ENCODE peak calls at places on chromosome 5, in eight cellular contexts. T is GM04504; C is neural crest cell; H is MV-4-11; E is epithelial cell of esophagus; B is activated naive CD8-positive, alpha-beta T cell treated with anti-CD3 and anti-CD28 coated beads, Interleukin-2, amount 50 U/mL, for 16 hours; N is GDM1; D is A549. X is an unnamed sample.

GRCh38 chr5:94375801-94376200 is 242.6 kb downstream of the KIAA0825 start:
- DNase-seq in T (no peak), C (no peak), H (no peak), E (peak), B (no peak), N (no peak), D (no peak), X (no peak)

GRCh38 chr5:76393035-76393680 is 9.9 kb upstream of the IQGAP2 start:
- DNase-seq in T (no peak), C (no peak), H (no peak), E (no peak), B (no peak), N (no peak), D (no peak), X (peak)

GRCh38 chr5:19258686-19259085 is 729.3 kb downstream of the CDH18 start:
- DNase-seq in T (no peak), C (no peak), H (no peak), E (no peak), B (no peak), N (no peak), D (no peak), X (no peak)

GRCh38 chr5:56481147-56481997 is 248.2 kb upstream of the ANKRD55 start:
- DNase-seq in T (no peak), C (peak), H (no peak), E (no peak), B (no peak), N (no peak), D (peak), X (no peak)

GRCh38 chr5:178442361-178443256 is 147.6 kb downstream of the COL23A1 start:
- DNase-seq in T (no peak), C (no peak), H (no peak), E (no peak), B (no peak), N (no peak), D (no peak), X (no peak)

GRCh38 chr5:1171340-1171941 is 30.0 kb upstream of the SLC6A19 start:
- DNase-seq in T (peak), C (no peak), H (no peak), E (no peak), B (no peak), N (no peak), D (no peak), X (no peak)

GRCh38 chr5:112077180-112077579 is 320.2 kb upstream of the NREP start:
- DNase-seq in T (no peak), C (no peak), H (peak), E (no peak), B (no peak), N (no peak), D (no peak), X (no peak)

GRCh38 chr5:179577286-179577960 is 27.1 kb downstream of the RUFY1 start:
- DNase-seq in T (no peak), C (no peak), H (no peak), E (no peak), B (no peak), N (no peak), D (no peak), X (no peak)

GRCh38 chr5:38467353-38468040 is 88.9 kb downstream of the LIFR start:
- DNase-seq in T (no peak), C (no peak), H (no peak), E (no peak), B (no peak), N (no peak), D (no peak), X (no peak)

GRCh38 chr5:171390883-171391677 is 3.4 kb downstream of the NPM1 start:
- DNase-seq in T (no peak), C (no peak), H (no peak), E (peak), B (no peak), N (no peak), D (no peak), X (no peak)

GRCh38 chr5:58459860-58460726 is at the start of gene PLK2:
- DNase-seq in T (peak), C (peak), H (peak), E (peak), B (peak), N (peak), D (peak), X (peak)

GRCh38 chr5:42842860-42843641 is 31.4 kb upstream of the SELENOP start:
- DNase-seq in T (no peak), C (no peak), H (no peak), E (no peak), B (no peak), N (no peak), D (no peak), X (no peak)

GRCh38 chr5:66440202-66440680 is 156.0 kb upstream of the MAST4 start:
- DNase-seq in T (peak), C (no peak), H (peak), E (peak), B (no peak), N (no peak), D (no peak), X (no peak)

GRCh38 chr5:101306391-101307137 is 403.5 kb upstream of the ST8SIA4 start:
- DNase-seq in T (no peak), C (no peak), H (no peak), E (peak), B (no peak), N (no peak), D (no peak), X (no peak)

GRCh38 chr5:80780761-80781285 is 126.0 kb upstream of the DHFR start:
- DNase-seq in T (no peak), C (no peak), H (no peak), E (no peak), B (no peak), N (no peak), D (no peak), X (no peak)

GRCh38 chr5:178624626-178625546 is 2.0 kb downstream of the CLK4 start:
- DNase-seq in T (peak), C (no peak), H (no peak), E (peak), B (no peak), N (no peak), D (no peak), X (peak)

GRCh38 chr5:146329697-146330096 is 8.9 kb upstream of the POU4F3 start:
- DNase-seq in T (no peak), C (no peak), H (no peak), E (no peak), B (no peak), N (no peak), D (no peak), X (no peak)

GRCh38 chr5:51556833-51557232 is 173.6 kb downstream of the ISL1 start:
- DNase-seq in T (no peak), C (no peak), H (peak), E (peak), B (no peak), N (no peak), D (no peak), X (no peak)

GRCh38 chr5:143657814-143658395 is 154.1 kb upstream of the HMHB1 start:
- DNase-seq in T (no peak), C (no peak), H (peak), E (peak), B (no peak), N (no peak), D (no peak), X (no peak)

GRCh38 chr5:11026543-11026942 is 265.5 kb upstream of the DAP start:
- DNase-seq in T (no peak), C (no peak), H (no peak), E (no peak), B (no peak), N (no peak), D (no peak), X (no peak)

GRCh38 chr5:90366972-90367371 is 42.6 kb downstream of the CETN3 start:
- DNase-seq in T (no peak), C (no peak), H (no peak), E (no peak), B (no peak), N (no peak), D (no peak), X (peak)

GRCh38 chr5:96868603-96869371 is 7.5 kb upstream of the ERAP2 start:
- DNase-seq in T (no peak), C (no peak), H (peak), E (peak), B (no peak), N (peak), D (peak), X (peak)

GRCh38 chr5:128436825-128437224 is 101.2 kb downstream of the FBN2 start:
- DNase-seq in T (peak), C (no peak), H (no peak), E (peak), B (no peak), N (no peak), D (peak), X (no peak)

GRCh38 chr5:96052374-96052773 is 90.7 kb upstream of the ELL2 start:
- DNase-seq in T (no peak), C (no peak), H (no peak), E (no peak), B (no peak), N (no peak), D (no peak), X (no peak)

GRCh38 chr5:145984072-145984471 is 47.7 kb downstream of the SH3RF2 start:
- DNase-seq in T (no peak), C (no peak), H (peak), E (peak), B (no peak), N (peak), D (no peak), X (no peak)

GRCh38 chr5:176816791-176817272 is 6.5 kb downstream of the UNC5A start:
- DNase-seq in T (no peak), C (no peak), H (no peak), E (no peak), B (no peak), N (no peak), D (no peak), X (no peak)

GRCh38 chr5:95392593-95393182 is 1.5 kb downstream of the FAM81B start:
- DNase-seq in T (no peak), C (no peak), H (peak), E (peak), B (no peak), N (peak), D (no peak), X (no peak)

GRCh38 chr5:7261049-7261448 is 134.9 kb upstream of the ADCY2 start:
- DNase-seq in T (peak), C (peak), H (peak), E (peak), B (no peak), N (peak), D (peak), X (no peak)

GRCh38 chr5:92907914-92908606 is 673.0 kb downstream of the NR2F1-AS1 start:
- DNase-seq in T (peak), C (no peak), H (peak), E (no peak), B (no peak), N (no peak), D (no peak), X (no peak)

GRCh38 chr5:178785999-178786398 is 55.5 kb upstream of the ZNF354A start:
- DNase-seq in T (peak), C (no peak), H (peak), E (peak), B (no peak), N (no peak), D (peak), X (no peak)

GRCh38 chr5:154868702-154869101 is 10.3 kb downstream of the CNOT8 start:
- DNase-seq in T (no peak), C (no peak), H (peak), E (peak), B (no peak), N (no peak), D (peak), X (no peak)

GRCh38 chr5:178288373-178289368 is 56.1 kb upstream of the PHYKPL start:
- DNase-seq in T (no peak), C (no peak), H (peak), E (peak), B (no peak), N (no peak), D (no peak), X (no peak)

GRCh38 chr5:14706615-14707021 is 42.1 kb downstream of the OTULIN start:
- DNase-seq in T (no peak), C (no peak), H (peak), E (no peak), B (no peak), N (no peak), D (no peak), X (no peak)

GRCh38 chr5:14183187-14183939 is 40.2 kb downstream of the TRIO start:
- DNase-seq in T (no peak), C (no peak), H (no peak), E (no peak), B (no peak), N (no peak), D (no peak), X (no peak)